ENCODE peak calls at places on chromosomes 1 and 21, in nine cellular contexts. One of them, this sample, is unnamed.
A peak's percentile ranks its signal among the peaks of the same experiment; 100 is the strongest.

GRCh38 chr1:235984041-235984820 is 80.7 kb downstream of the NID1 start:
- DNase-seq in prostate gland: no peak
- DNase-seq in spleen: no peak
- DNase-seq in ovary: no peak
- DNase-seq in sigmoid colon: no peak
- DNase-seq in HepG2: no peak
- DNase-seq in transverse colon: no peak
- DNase-seq in testis: no peak
- DNase-seq in A549: no peak
- DNase-seq in this sample: no peak

GRCh38 chr1:44485229-44485932 is 80.3 kb downstream of the RNF220 start:
- DNase-seq in sigmoid colon: no peak
- DNase-seq in transverse colon: no peak
- DNase-seq in A549: no peak
- DNase-seq in ovary: no peak
- DNase-seq in HepG2: no peak
- DNase-seq in testis: no peak
- DNase-seq in spleen: no peak
- DNase-seq in prostate gland: no peak
- DNase-seq in this sample: peak; percentile 84

GRCh38 chr1:158177705-158178450 is 2.8 kb upstream of the CD1D start:
- DNase-seq in HepG2: no peak
- DNase-seq in prostate gland: peak; percentile 91
- DNase-seq in testis: peak; percentile 92
- DNase-seq in transverse colon: peak; percentile 94
- DNase-seq in spleen: peak; percentile 97
- DNase-seq in sigmoid colon: peak; percentile 92
- DNase-seq in A549: peak; percentile 47
- DNase-seq in ovary: peak; percentile 57
- DNase-seq in this sample: peak; percentile 82

GRCh38 chr21:43318841-43319781 is 107.8 kb downstream of the SIK1 start:
- DNase-seq in testis: no peak
- DNase-seq in A549: no peak
- DNase-seq in HepG2: no peak
- DNase-seq in sigmoid colon: no peak
- DNase-seq in transverse colon: peak; percentile 46
- DNase-seq in prostate gland: no peak
- DNase-seq in ovary: no peak
- DNase-seq in spleen: no peak
- DNase-seq in this sample: no peak

GRCh38 chr1:29134695-29135028 is 11.0 kb upstream of the TMEM200B start:
- DNase-seq in ovary: no peak
- DNase-seq in transverse colon: no peak
- DNase-seq in prostate gland: no peak
- DNase-seq in A549: no peak
- DNase-seq in HepG2: no peak
- DNase-seq in spleen: no peak
- DNase-seq in sigmoid colon: no peak
- DNase-seq in testis: no peak
- DNase-seq in this sample: no peak

GRCh38 chr21:42847726-42848125 is 31.6 kb downstream of the WDR4 start:
- DNase-seq in ovary: no peak
- DNase-seq in spleen: peak; percentile 32
- DNase-seq in A549: no peak
- DNase-seq in transverse colon: no peak
- DNase-seq in testis: no peak
- DNase-seq in HepG2: no peak
- DNase-seq in sigmoid colon: peak; percentile 28
- DNase-seq in prostate gland: no peak
- DNase-seq in this sample: no peak

GRCh38 chr1:234874291-234875288 is 254.0 kb downstream of the TOMM20 start:
- DNase-seq in HepG2: peak; percentile 90
- DNase-seq in ovary: no peak
- DNase-seq in prostate gland: no peak
- DNase-seq in testis: no peak
- DNase-seq in transverse colon: no peak
- DNase-seq in sigmoid colon: peak; percentile 52
- DNase-seq in A549: no peak
- DNase-seq in spleen: no peak
- DNase-seq in this sample: peak; percentile 67

GRCh38 chr21:37463083-37463780 is 96.7 kb downstream of the DYRK1A start:
- DNase-seq in A549: peak; percentile 17
- DNase-seq in HepG2: peak; percentile 32
- DNase-seq in spleen: no peak
- DNase-seq in testis: no peak
- DNase-seq in sigmoid colon: no peak
- DNase-seq in transverse colon: no peak
- DNase-seq in prostate gland: no peak
- DNase-seq in ovary: no peak
- DNase-seq in this sample: peak; percentile 86

GRCh38 chr1:88029899-88030298 is 654.2 kb upstream of the PKN2 start:
- DNase-seq in sigmoid colon: no peak
- DNase-seq in A549: no peak
- DNase-seq in HepG2: no peak
- DNase-seq in testis: no peak
- DNase-seq in ovary: no peak
- DNase-seq in transverse colon: no peak
- DNase-seq in prostate gland: no peak
- DNase-seq in spleen: no peak
- DNase-seq in this sample: no peak

GRCh38 chr1:31736675-31737074 is 27.5 kb downstream of the ADGRB2 start:
- DNase-seq in sigmoid colon: no peak
- DNase-seq in ovary: no peak
- DNase-seq in testis: peak; percentile 41
- DNase-seq in HepG2: no peak
- DNase-seq in prostate gland: peak; percentile 53
- DNase-seq in spleen: no peak
- DNase-seq in A549: no peak
- DNase-seq in transverse colon: peak; percentile 48
- DNase-seq in this sample: no peak

GRCh38 chr1:226549937-226550670 is 1.5 kb downstream of the STUM start:
- DNase-seq in spleen: no peak
- DNase-seq in sigmoid colon: peak; percentile 89
- DNase-seq in testis: peak; percentile 64
- DNase-seq in prostate gland: peak; percentile 21
- DNase-seq in ovary: peak; percentile 45
- DNase-seq in A549: peak; percentile 50
- DNase-seq in transverse colon: peak; percentile 59
- DNase-seq in HepG2: no peak
- DNase-seq in this sample: peak; percentile 40

GRCh38 chr21:45640001-45640887 is 3.3 kb upstream of the PCBP3 start:
- DNase-seq in ovary: no peak
- DNase-seq in spleen: no peak
- DNase-seq in testis: no peak
- DNase-seq in transverse colon: no peak
- DNase-seq in sigmoid colon: no peak
- DNase-seq in HepG2: no peak
- DNase-seq in prostate gland: no peak
- DNase-seq in A549: no peak
- DNase-seq in this sample: no peak
- TF ChIP-seq POLR2A in ovary: no peak
- TF ChIP-seq POLR2A in spleen: no peak
- TF ChIP-seq POLR2A in testis: no peak
- TF ChIP-seq POLR2A in transverse colon: no peak
- TF ChIP-seq POLR2A in sigmoid colon: no peak
- TF ChIP-seq POLR2A in HepG2: no peak
- TF ChIP-seq POLR2A in prostate gland: no peak
- TF ChIP-seq POLR2A in A549: no peak
- TF ChIP-seq POLR2A in this sample: no peak

DNA sequence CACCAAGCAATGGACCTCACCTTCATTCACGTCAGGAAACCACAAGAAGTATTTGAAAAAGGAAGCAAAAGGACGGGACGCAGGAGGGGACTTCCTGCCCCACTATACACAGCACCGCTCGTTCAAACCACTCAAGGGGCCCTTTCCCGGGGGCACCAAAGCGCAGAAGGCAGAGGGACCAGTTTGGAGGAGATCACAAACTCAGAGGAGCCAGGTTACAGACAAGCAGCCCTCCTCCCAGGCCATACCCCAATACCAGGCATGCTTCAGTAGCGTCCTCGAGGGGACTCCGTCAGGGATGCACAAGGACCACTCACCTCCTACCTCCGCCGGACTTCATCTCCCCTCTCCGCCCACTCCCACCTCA is 685 bp downstream of the CRTC2 start:
- DNase-seq in A549: no peak
- DNase-seq in prostate gland: no peak
- DNase-seq in testis: peak; percentile 28
- DNase-seq in ovary: no peak
- DNase-seq in spleen: no peak
- DNase-seq in HepG2: no peak
- DNase-seq in sigmoid colon: no peak
- DNase-seq in transverse colon: peak; percentile 46
- DNase-seq in this sample: no peak
- TF ChIP-seq POLR2A in A549: no peak
- TF ChIP-seq POLR2A in prostate gland: no peak
- TF ChIP-seq POLR2A in testis: no peak
- TF ChIP-seq POLR2A in ovary: no peak
- TF ChIP-seq POLR2A in spleen: peak; percentile 18
- TF ChIP-seq POLR2A in HepG2: no peak
- TF ChIP-seq POLR2A in sigmoid colon: no peak
- TF ChIP-seq POLR2A in transverse colon: no peak
- TF ChIP-seq POLR2A in this sample: no peak

GRCh38 chr1:23977854-23978191 is 2.3 kb downstream of the SRSF10 start:
- DNase-seq in transverse colon: no peak
- DNase-seq in A549: no peak
- DNase-seq in testis: no peak
- DNase-seq in sigmoid colon: no peak
- DNase-seq in spleen: no peak
- DNase-seq in HepG2: no peak
- DNase-seq in prostate gland: no peak
- DNase-seq in ovary: no peak
- DNase-seq in this sample: peak; percentile 55

GRCh38 chr1:23980006-23980724 is at the start of gene SRSF10:
- DNase-seq in A549: peak; percentile 87
- DNase-seq in testis: peak; percentile 98
- DNase-seq in spleen: peak; percentile 99
- DNase-seq in sigmoid colon: peak; percentile 100
- DNase-seq in transverse colon: peak; percentile 99
- DNase-seq in HepG2: peak; percentile 95
- DNase-seq in ovary: peak; percentile 98
- DNase-seq in prostate gland: peak; percentile 98
- DNase-seq in this sample: peak; percentile 100

GRCh38 chr1:23978825-23979224 is 1.3 kb downstream of the SRSF10 start:
- DNase-seq in sigmoid colon: no peak
- DNase-seq in ovary: no peak
- DNase-seq in prostate gland: no peak
- DNase-seq in A549: no peak
- DNase-seq in HepG2: no peak
- DNase-seq in testis: no peak
- DNase-seq in transverse colon: no peak
- DNase-seq in spleen: no peak
- DNase-seq in this sample: no peak

GRCh38 chr1:23979387-23980005 is 631 bp downstream of the SRSF10 start:
- DNase-seq in testis: no peak
- DNase-seq in sigmoid colon: no peak
- DNase-seq in ovary: no peak
- DNase-seq in A549: no peak
- DNase-seq in transverse colon: no peak
- DNase-seq in spleen: no peak
- DNase-seq in prostate gland: no peak
- DNase-seq in HepG2: no peak
- DNase-seq in this sample: no peak

DNA sequence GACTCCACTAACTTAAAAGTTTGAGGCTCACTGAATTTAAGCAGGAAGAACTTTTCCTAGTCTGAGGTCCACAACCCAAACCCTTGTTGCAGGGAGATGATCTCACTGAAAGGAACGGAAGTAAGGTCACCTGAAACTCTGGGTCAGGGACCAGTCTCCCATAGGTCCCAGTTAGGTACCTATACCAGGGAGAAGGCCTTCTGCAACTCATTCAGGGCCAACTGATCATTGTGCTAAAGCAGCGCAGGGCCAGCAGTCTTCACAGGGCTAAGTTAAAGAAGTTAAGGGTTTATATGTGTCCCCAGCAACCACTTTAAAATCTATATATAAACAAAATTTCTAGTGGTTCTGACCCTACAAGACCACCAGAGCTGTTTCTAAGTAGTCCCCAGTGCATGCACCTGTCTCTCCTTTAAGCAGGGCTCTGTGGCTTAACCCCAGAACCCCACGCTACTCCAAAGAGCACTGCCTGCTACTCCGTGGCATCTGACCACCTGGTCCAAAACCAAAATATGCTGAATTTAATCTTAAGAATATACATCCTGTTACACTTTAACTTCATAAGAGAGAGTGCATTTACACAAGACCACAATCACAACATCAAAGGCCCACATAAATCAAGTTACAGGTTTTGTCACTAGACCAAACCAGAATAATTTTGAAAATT is 2.8 kb downstream of the SRSF10 start:
- DNase-seq in sigmoid colon: no peak
- DNase-seq in spleen: no peak
- DNase-seq in ovary: no peak
- DNase-seq in transverse colon: no peak
- DNase-seq in prostate gland: no peak
- DNase-seq in testis: no peak
- DNase-seq in HepG2: no peak
- DNase-seq in A549: no peak
- DNase-seq in this sample: no peak
- TF ChIP-seq POLR2A in sigmoid colon: no peak
- TF ChIP-seq POLR2A in spleen: no peak
- TF ChIP-seq POLR2A in ovary: no peak
- TF ChIP-seq POLR2A in transverse colon: no peak
- TF ChIP-seq POLR2A in prostate gland: no peak
- TF ChIP-seq POLR2A in testis: no peak
- TF ChIP-seq POLR2A in HepG2: no peak
- TF ChIP-seq POLR2A in A549: no peak
- TF ChIP-seq POLR2A in this sample: no peak

GRCh38 chr1:239805888-239806772 is 285.6 kb upstream of the FMN2 start:
- DNase-seq in spleen: no peak
- DNase-seq in transverse colon: no peak
- DNase-seq in testis: no peak
- DNase-seq in prostate gland: no peak
- DNase-seq in sigmoid colon: no peak
- DNase-seq in HepG2: no peak
- DNase-seq in A549: no peak
- DNase-seq in ovary: no peak
- DNase-seq in this sample: no peak

GRCh38 chr1:239804265-239804664 is 287.4 kb upstream of the FMN2 start:
- DNase-seq in HepG2: no peak
- DNase-seq in spleen: no peak
- DNase-seq in ovary: no peak
- DNase-seq in A549: no peak
- DNase-seq in prostate gland: no peak
- DNase-seq in transverse colon: no peak
- DNase-seq in sigmoid colon: no peak
- DNase-seq in testis: no peak
- DNase-seq in this sample: no peak

GRCh38 chr1:239805042-239805441 is 286.6 kb upstream of the FMN2 start:
- DNase-seq in transverse colon: no peak
- DNase-seq in sigmoid colon: no peak
- DNase-seq in A549: no peak
- DNase-seq in spleen: no peak
- DNase-seq in prostate gland: no peak
- DNase-seq in ovary: no peak
- DNase-seq in testis: no peak
- DNase-seq in HepG2: no peak
- DNase-seq in this sample: no peak

GRCh38 chr1:239803666-239804228 is 287.9 kb upstream of the FMN2 start:
- DNase-seq in sigmoid colon: no peak
- DNase-seq in HepG2: no peak
- DNase-seq in transverse colon: no peak
- DNase-seq in A549: no peak
- DNase-seq in testis: no peak
- DNase-seq in prostate gland: no peak
- DNase-seq in ovary: no peak
- DNase-seq in spleen: no peak
- DNase-seq in this sample: no peak

GRCh38 chr1:239806900-239807299 is 284.8 kb upstream of the FMN2 start:
- DNase-seq in prostate gland: no peak
- DNase-seq in transverse colon: no peak
- DNase-seq in ovary: no peak
- DNase-seq in testis: no peak
- DNase-seq in HepG2: no peak
- DNase-seq in A549: no peak
- DNase-seq in spleen: no peak
- DNase-seq in sigmoid colon: no peak
- DNase-seq in this sample: no peak
- TF ChIP-seq POLR2A in prostate gland: no peak
- TF ChIP-seq POLR2A in transverse colon: no peak
- TF ChIP-seq POLR2A in ovary: no peak
- TF ChIP-seq POLR2A in testis: no peak
- TF ChIP-seq POLR2A in HepG2: no peak
- TF ChIP-seq POLR2A in A549: no peak
- TF ChIP-seq POLR2A in spleen: no peak
- TF ChIP-seq POLR2A in sigmoid colon: no peak
- TF ChIP-seq POLR2A in this sample: no peak